ENCODE peak calls at places on chromosomes 3 and 15, in ten cellular contexts. X is right lobe of liver; Q is GM13976; K is AG10803; V is tibial nerve; R is body of pancreas; G is choroid plexus epithelial cell; M is CD8-positive, alpha-beta T cell; N is brain microvascular endothelial cell; J is heart left ventricle. L is an unnamed sample.

GRCh38 chr15:31371520-31372240 is 45.0 kb downstream of the KLF13 start:
- DNase-seq in X (no peak), Q (no peak), K (no peak), V (no peak), R (no peak), G (no peak), M (no peak), N (no peak), J (no peak), L (peak; percentile 18)

GRCh38 chr15:52090193-52090592 is 22.4 kb downstream of the BCL2L10 start:
- DNase-seq in X (no peak), Q (no peak), K (no peak), V (no peak), R (no peak), G (no peak), M (no peak), N (no peak), J (no peak), L (no peak)

GRCh38 chr3:31522152-31522551 is 10.6 kb upstream of the STT3B start:
- DNase-seq in X (no peak), Q (peak; percentile 50), K (no peak), V (no peak), R (peak; percentile 7), G (no peak), M (no peak), N (no peak), J (no peak), L (peak; percentile 53)

GRCh38 chr15:51054535-51054934 is 40.2 kb downstream of the TNFAIP8L3 start:
- DNase-seq in X (no peak), Q (no peak), K (no peak), V (no peak), R (no peak), G (no peak), M (no peak), N (no peak), J (no peak), L (no peak)

GRCh38 chr3:56987238-56987932 is 73.1 kb upstream of the SPATA12 start:
- DNase-seq in X (no peak), Q (no peak), K (no peak), V (no peak), R (no peak), G (peak; percentile 34), M (no peak), N (no peak), J (no peak), L (no peak)

GRCh38 chr3:128823008-128823407 is 56.4 kb upstream of the ACAD9 start:
- DNase-seq in X (no peak), Q (no peak), K (no peak), V (no peak), R (no peak), G (no peak), M (no peak), N (no peak), J (no peak), L (no peak)

GRCh38 chr3:134663646-134664456 is 13.0 kb upstream of the KY start:
- DNase-seq in X (no peak), Q (no peak), K (peak; percentile 46), V (no peak), R (no peak), G (no peak), M (no peak), N (peak; percentile 52), J (no peak), L (no peak)

GRCh38 chr3:193665370-193665989 is 72.5 kb downstream of the OPA1 start:
- DNase-seq in X (no peak), Q (no peak), K (peak; percentile 50), V (no peak), R (no peak), G (peak; percentile 70), M (no peak), N (no peak), J (no peak), L (no peak)

GRCh38 chr3:186109897-186110803 is 1.3 kb upstream of the ETV5 start:
- DNase-seq in X (peak; percentile 33), Q (no peak), K (peak; percentile 51), V (no peak), R (peak; percentile 55), G (peak; percentile 77), M (no peak), N (peak; percentile 29), J (peak; percentile 34), L (peak; percentile 30)

GRCh38 chr3:79018671-79019136 is 749.1 kb downstream of the ROBO1 start:
- DNase-seq in X (peak; percentile 31), Q (peak; percentile 55), K (peak; percentile 74), V (peak; percentile 23), R (peak; percentile 25), G (peak; percentile 83), M (peak; percentile 50), N (peak; percentile 73), J (peak; percentile 61), L (peak; percentile 56)

GRCh38 chr3:157789162-157789561 is 285.9 kb upstream of the VEPH1 start:
- DNase-seq in X (no peak), Q (no peak), K (no peak), V (no peak), R (no peak), G (no peak), M (no peak), N (no peak), J (no peak), L (no peak)

GRCh38 chr3:141830508-141830907 is 45.9 kb upstream of the ATP1B3 start:
- DNase-seq in X (no peak), Q (no peak), K (no peak), V (no peak), R (no peak), G (no peak), M (no peak), N (no peak), J (no peak), L (no peak)

GRCh38 chr3:124558898-124559649 is 171.2 kb upstream of the UMPS start:
- DNase-seq in X (peak; percentile 43), Q (no peak), K (peak; percentile 93), V (peak; percentile 61), R (peak; percentile 75), G (peak; percentile 91), M (no peak), N (peak; percentile 93), J (peak; percentile 77), L (no peak)

DNA sequence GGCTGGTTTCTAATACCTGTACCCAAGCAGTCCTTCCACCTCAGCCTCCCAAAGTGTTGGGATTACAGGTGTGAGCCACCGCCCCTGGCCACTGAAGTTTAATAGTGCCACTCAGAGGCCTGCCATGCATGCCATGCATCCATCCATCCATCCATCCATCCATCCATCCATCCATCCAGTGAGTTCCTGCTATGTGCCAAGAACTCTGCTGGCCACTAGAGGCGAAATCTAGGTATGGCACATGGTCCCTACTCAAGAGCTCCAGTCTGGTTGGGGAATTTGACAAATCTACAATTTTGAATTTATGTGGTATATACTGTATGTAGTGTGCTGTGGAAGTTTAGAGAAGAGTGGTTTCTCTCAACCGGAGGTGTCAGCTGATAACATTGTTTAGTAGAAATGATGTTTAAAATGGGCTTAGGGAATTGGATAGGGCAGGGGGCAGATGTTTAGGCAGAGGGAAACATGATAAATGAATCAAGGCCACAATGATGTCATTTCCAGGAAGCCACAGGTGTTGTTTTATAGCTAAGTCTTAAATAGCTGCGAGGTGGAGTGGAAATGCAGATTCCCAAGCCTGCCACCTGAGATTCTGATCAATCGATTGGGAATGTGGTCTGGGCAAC is 384.4 kb upstream of the C2CD4B start:
- DNase-seq in X (no peak), Q (no peak), K (no peak), V (no peak), R (peak; percentile 33), G (peak; percentile 75), M (no peak), N (peak; percentile 53), J (no peak), L (peak; percentile 23)
- TF ChIP-seq CTCF in X (peak; percentile 55), Q (peak; percentile 38), K (peak; percentile 35), V (no peak), R (peak; percentile 43), G (peak; percentile 78), M (peak; percentile 25), N (peak; percentile 81), J (peak; percentile 9), L (peak; percentile 55)

GRCh38 chr3:183896184-183896583 is 11.5 kb upstream of the PARL start:
- DNase-seq in X (no peak), Q (no peak), K (no peak), V (no peak), R (no peak), G (no peak), M (no peak), N (no peak), J (no peak), L (no peak)

GRCh38 chr3:183895774-183896173 is 11.1 kb upstream of the PARL start:
- DNase-seq in X (no peak), Q (no peak), K (no peak), V (no peak), R (no peak), G (no peak), M (no peak), N (no peak), J (no peak), L (no peak)

GRCh38 chr3:183895296-183895695 is 10.6 kb upstream of the PARL start:
- DNase-seq in X (no peak), Q (peak; percentile 86), K (peak; percentile 58), V (peak; percentile 26), R (peak; percentile 52), G (peak; percentile 79), M (peak; percentile 52), N (peak; percentile 29), J (no peak), L (peak; percentile 85)

GRCh38 chr3:183896610-183897009 is 11.9 kb upstream of the PARL start:
- DNase-seq in X (no peak), Q (no peak), K (no peak), V (no peak), R (no peak), G (no peak), M (no peak), N (no peak), J (no peak), L (no peak)

GRCh38 chr3:183897606-183898384 is 13.1 kb upstream of the PARL start:
- DNase-seq in X (no peak), Q (no peak), K (no peak), V (no peak), R (no peak), G (no peak), M (no peak), N (no peak), J (no peak), L (no peak)
- TF ChIP-seq CTCF in X (no peak), Q (no peak), K (no peak), V (no peak), R (no peak), G (no peak), M (no peak), N (no peak), J (no peak), L (no peak)

DNA sequence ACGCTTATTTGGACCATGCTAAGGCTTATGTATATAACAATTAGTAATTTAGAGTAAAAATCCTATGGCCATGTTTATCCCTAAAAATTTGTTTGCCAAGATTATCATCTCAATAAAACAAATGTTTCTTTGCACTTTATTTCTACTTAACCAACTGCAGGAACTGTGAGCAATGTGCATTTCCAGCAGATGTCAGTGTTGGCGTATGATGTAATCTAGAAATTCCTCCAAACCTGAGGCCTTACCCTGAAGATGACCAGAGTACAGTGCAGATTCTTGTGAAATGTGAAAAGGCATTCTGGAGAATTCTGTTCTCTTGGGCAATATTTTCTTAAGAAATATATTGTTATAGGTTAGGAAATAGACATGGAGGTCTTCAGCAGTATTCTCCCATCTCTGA is 205.9 kb downstream of the MBNL1 start:
- DNase-seq in X (no peak), Q (peak; percentile 40), K (peak; percentile 88), V (peak; percentile 47), R (peak; percentile 11), G (peak; percentile 97), M (no peak), N (peak; percentile 76), J (no peak), L (peak; percentile 40)
- TF ChIP-seq CTCF in X (peak; percentile 54), Q (peak; percentile 65), K (peak; percentile 80), V (peak; percentile 66), R (peak; percentile 36), G (peak; percentile 84), M (no peak), N (peak; percentile 71), J (peak; percentile 62), L (peak; percentile 77)

GRCh38 chr15:100572362-100572983 is 29.5 kb downstream of the LINS1 start:
- DNase-seq in X (no peak), Q (no peak), K (peak; percentile 24), V (no peak), R (no peak), G (peak; percentile 37), M (no peak), N (no peak), J (no peak), L (no peak)
- TF ChIP-seq CTCF in X (peak; percentile 56), Q (no peak), K (peak; percentile 55), V (peak; percentile 60), R (peak; percentile 55), G (peak; percentile 44), M (peak; percentile 80), N (peak; percentile 13), J (peak; percentile 62), L (no peak)

L was measured in GM20000.